ENCODE peak calls at places on chromosomes 4 and X, in seven cellular contexts. P is GM06990, S is transverse colon, V is H9, W is natural killer cell, C is AG09309, M is Calu3. I is an unnamed sample.

GRCh38 chr4:3331511-3332394 is 38.9 kb downstream of the RGS12 start:
- DNase-seq in V (no peak), P (no peak), S (no peak), C (no peak), W (no peak), M (no peak), I (no peak)

GRCh38 chrX:107684956-107685385 is 56.7 kb downstream of the PRPS1 start:
- DNase-seq in C (no peak), M (peak; percentile 75), S (peak; percentile 60), W (no peak), V (peak; percentile 78), P (peak; percentile 40), I (peak; percentile 23)

GRCh38 chrX:122703762-122704161 is 480.3 kb upstream of the GRIA3 start:
- DNase-seq in V (no peak), P (no peak), M (no peak), W (no peak), S (no peak), C (no peak), I (no peak)

GRCh38 chr4:107050525-107051135 is 14.5 kb upstream of the DKK2 start:
- DNase-seq in C (no peak), S (no peak), M (no peak), W (no peak), V (no peak), P (no peak), I (no peak)

GRCh38 chrX:3678287-3678686 is 35.2 kb downstream of the PRKX start:
- DNase-seq in C (no peak), P (no peak), W (no peak), S (no peak), V (no peak), M (no peak), I (no peak)

GRCh38 chrX:130902446-130902782 is 595 bp downstream of the ENOX2 start:
- DNase-seq in M (no peak), V (no peak), P (no peak), W (no peak), S (no peak), C (no peak), I (no peak)

GRCh38 chr4:2832309-2832980 is 11.2 kb upstream of the ADD1 start:
- DNase-seq in S (peak; percentile 15), P (peak; percentile 81), M (no peak), C (no peak), V (no peak), W (peak; percentile 11), I (peak; percentile 85)

GRCh38 chr4:156749791-156750403 is 221.7 kb downstream of the PDGFC start:
- DNase-seq in S (no peak), C (no peak), V (no peak), W (no peak), P (no peak), M (no peak), I (no peak)

GRCh38 chr4:73816814-73817213 is 19.7 kb upstream of the CXCL6 start:
- DNase-seq in W (no peak), C (peak; percentile 8), M (peak; percentile 49), S (no peak), V (no peak), P (no peak), I (no peak)

GRCh38 chrX:65677954-65678469 is 10.6 kb downstream of the MSN start:
- DNase-seq in V (no peak), C (peak; percentile 63), S (no peak), P (no peak), W (no peak), M (peak; percentile 5), I (no peak)

GRCh38 chr4:41880840-41881831 is 54.1 kb upstream of the TMEM33 start:
- DNase-seq in C (no peak), P (no peak), W (no peak), V (peak; percentile 41), M (no peak), S (no peak), I (no peak)

GRCh38 chr4:118839221-118839927 is 3.4 kb upstream of the SEC24D start:
- DNase-seq in W (no peak), V (no peak), C (no peak), S (no peak), P (no peak), M (no peak), I (no peak)

GRCh38 chr4:106587558-106587957 is 219.0 kb upstream of the GIMD1 start:
- DNase-seq in C (peak; percentile 76), W (no peak), S (no peak), M (no peak), P (no peak), V (no peak), I (no peak)

GRCh38 chr4:146049802-146050201 is 111.2 kb upstream of the ZNF827 start:
- DNase-seq in C (no peak), W (no peak), V (no peak), M (no peak), P (peak; percentile 66), S (no peak), I (peak; percentile 54)

GRCh38 chr4:15354358-15354757 is 73.5 kb upstream of the C1QTNF7 start:
- DNase-seq in M (no peak), S (no peak), V (no peak), C (no peak), W (no peak), P (no peak), I (no peak)

DNA sequence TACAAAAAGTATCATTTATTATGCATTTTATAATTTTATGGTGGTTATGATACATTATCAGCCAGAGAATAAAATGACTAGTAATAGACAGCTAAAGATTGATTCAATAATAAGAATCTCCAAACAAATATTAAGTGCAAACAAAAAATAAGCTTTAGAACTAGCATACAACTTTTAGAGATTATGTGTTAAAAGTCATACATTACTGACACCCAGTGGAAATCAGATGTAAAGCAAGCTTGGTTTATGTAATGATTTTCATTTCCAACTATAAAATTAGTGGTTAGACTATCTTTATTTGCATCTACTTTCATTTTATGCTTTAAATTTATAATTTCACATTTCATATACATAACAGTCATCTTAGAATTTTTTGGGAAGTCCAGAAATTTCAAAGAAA is 57.7 kb downstream of the IL13RA2 start:
- DNase-seq in W (no peak), S (no peak), P (no peak), C (no peak), M (no peak), V (no peak), I (no peak)
- TF ChIP-seq CTCF in W (no peak), S (no peak), P (peak; percentile 25), C (peak; percentile 38), M (no peak), V (peak; percentile 82), I (no peak)

GRCh38 chr4:108512615-108513505 is 107.5 kb upstream of the RPL34 start:
- DNase-seq in W (no peak), M (peak; percentile 25), S (no peak), C (peak; percentile 16), V (peak; percentile 62), P (no peak), I (no peak)
- TF ChIP-seq CTCF in W (no peak), M (no peak), S (peak; percentile 7), C (peak; percentile 62), V (peak; percentile 58), P (peak; percentile 2), I (peak; percentile 0)

DNA sequence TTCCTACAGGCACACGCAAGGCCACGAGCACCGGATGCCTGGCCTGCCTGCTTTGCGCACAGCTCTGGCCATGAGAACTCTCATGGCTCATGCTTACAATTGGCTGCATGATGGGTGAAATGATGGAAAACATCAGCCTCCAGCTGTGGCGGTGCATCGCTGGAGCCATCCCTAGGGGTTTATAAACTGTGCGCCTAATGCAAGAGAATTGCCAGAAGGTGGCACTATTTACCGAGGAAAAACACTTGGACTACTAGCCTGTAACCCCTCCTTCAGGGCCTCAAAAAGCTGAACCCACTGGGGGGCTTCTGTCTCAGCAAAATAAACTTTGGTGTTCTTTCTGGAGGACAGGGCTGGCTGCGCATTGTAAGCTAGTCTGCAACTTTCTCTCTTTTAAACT is 51.9 kb downstream of the PHKA2 start:
- DNase-seq in W (no peak), C (no peak), M (peak; percentile 10), P (no peak), S (no peak), V (no peak), I (peak; percentile 24)
- TF ChIP-seq CTCF in W (no peak), C (peak; percentile 53), M (no peak), P (peak; percentile 39), S (peak; percentile 27), V (peak; percentile 67), I (peak; percentile 10)

GRCh38 chr4:37530451-37530850 is 155.7 kb downstream of the RELL1 start:
- DNase-seq in C (no peak), M (no peak), S (no peak), V (no peak), W (no peak), P (no peak), I (no peak)

GRCh38 chr4:37522996-37523395 is 163.2 kb downstream of the RELL1 start:
- DNase-seq in S (no peak), V (no peak), P (no peak), W (no peak), M (no peak), C (no peak), I (no peak)

GRCh38 chr4:37531156-37531555 is 155.0 kb downstream of the RELL1 start:
- DNase-seq in P (no peak), S (no peak), W (no peak), C (no peak), V (no peak), M (no peak), I (no peak)

GRCh38 chr4:37524267-37524666 is 161.9 kb downstream of the RELL1 start:
- DNase-seq in W (no peak), M (no peak), V (no peak), P (no peak), C (no peak), S (no peak), I (no peak)

DNA sequence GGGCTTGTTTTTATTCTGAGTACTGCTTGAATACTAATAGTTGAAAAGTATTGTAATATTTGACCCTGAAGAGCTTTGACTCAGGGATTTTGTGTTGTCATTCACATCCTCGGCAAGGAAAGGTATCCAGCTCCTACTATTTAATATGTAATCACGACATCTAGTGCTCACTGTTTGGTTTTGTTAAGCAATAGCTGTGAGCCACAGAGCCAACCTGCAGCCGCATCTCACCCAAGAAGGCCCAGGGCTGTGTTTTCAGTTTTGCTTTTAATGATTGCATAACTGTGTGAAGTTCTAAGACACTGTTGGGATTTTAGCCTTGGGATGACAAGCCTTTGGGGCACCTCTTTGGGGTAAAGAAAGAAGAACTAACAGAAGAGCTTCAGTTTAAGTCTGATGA is 158.0 kb downstream of the RELL1 start:
- DNase-seq in V (no peak), W (no peak), C (no peak), M (peak; percentile 52), P (no peak), S (no peak), I (no peak)
- TF ChIP-seq CTCF in V (no peak), W (no peak), C (no peak), M (no peak), P (no peak), S (no peak), I (no peak)

DNA sequence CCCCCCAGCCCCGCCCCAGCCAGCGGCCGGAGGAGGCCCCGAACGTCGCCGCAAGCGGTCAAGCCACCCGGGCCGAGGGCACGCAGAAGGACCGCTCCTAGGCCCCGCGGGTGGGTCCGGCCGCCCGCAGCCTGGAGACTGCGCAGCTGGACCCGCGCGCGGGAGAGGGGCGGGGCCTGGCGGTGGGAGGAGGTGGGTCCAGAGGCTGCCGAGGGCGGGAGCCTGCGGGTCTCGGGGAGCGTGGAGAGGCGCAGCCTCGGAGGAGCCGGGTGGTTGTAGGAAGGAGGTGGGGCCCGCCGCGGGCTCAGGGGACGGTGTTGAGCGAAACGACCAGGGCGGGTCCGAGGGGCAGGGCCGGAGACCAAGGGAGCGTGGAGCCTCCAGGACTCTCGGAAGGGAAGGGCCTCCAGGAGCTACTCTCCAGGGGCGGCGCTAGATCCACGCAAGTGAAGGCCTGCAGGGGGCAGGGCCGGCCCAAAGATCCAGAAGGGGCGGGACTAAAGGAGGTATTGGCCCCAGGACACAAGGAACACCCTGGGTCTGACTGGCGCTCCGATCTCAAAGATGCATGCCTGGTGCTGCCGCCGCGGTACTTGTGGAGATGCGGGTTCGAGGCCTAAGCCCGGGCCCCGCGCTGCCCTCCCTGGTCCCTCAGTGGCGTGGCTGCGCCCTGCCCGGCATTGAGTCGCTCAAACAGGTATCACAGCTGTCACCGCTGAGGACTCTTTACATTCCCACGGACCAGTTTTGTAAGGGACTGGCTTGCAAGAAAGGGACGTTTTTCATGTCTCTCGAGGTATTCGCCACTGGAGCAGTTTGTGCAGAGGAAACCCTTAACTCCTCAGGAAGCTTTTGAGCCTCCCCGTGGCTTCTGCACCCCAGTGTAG is 5.9 kb downstream of the TIMM17B start:
- DNase-seq in C (no peak), V (peak; percentile 88), M (peak; percentile 87), S (peak; percentile 92), W (peak; percentile 66), P (peak; percentile 78), I (peak; percentile 70)
- TF ChIP-seq CTCF in C (peak; percentile 53), V (peak; percentile 55), M (no peak), S (peak; percentile 43), W (peak; percentile 60), P (peak; percentile 57), I (peak; percentile 54)